ENCODE peak calls at places on chromosome 7, in eight cellular contexts. G, P, Q, Z, B, J, U and V are unnamed samples. For H3K4me1, the result is how much of the 10 kb centered on the place peaks cover.

GRCh38 chr7:25716421-25716820 is 435.6 kb upstream of the NFE2L3 start:
- DNase-seq in G (no peak), P (no peak), Q (no peak), Z (no peak), B (no peak), J (peak), U (no peak), V (no peak)

GRCh38 chr7:137948083-137948844 is 53.6 kb downstream of the CREB3L2 start:
- DNase-seq in G (no peak), P (no peak), Q (no peak), Z (no peak), B (no peak), J (peak), U (no peak), V (no peak)

GRCh38 chr7:102450242-102450641 is 14.4 kb downstream of the ALKBH4 start:
- DNase-seq in G (no peak), P (no peak), Q (no peak), Z (no peak), B (no peak), J (peak), U (no peak), V (no peak)

GRCh38 chr7:110413038-110413437 is 677.9 kb upstream of the LRRN3 start:
- DNase-seq in G (no peak), P (no peak), Q (no peak), Z (no peak), B (no peak), J (no peak), U (no peak), V (no peak)

GRCh38 chr7:28005848-28006233 is 174.8 kb downstream of the JAZF1 start:
- DNase-seq in G (no peak), P (no peak), Q (no peak), Z (no peak), B (no peak), J (no peak), U (no peak), V (no peak)

GRCh38 chr7:149598721-149599308 is 101.2 kb upstream of the ZNF746 start:
- DNase-seq in G (no peak), P (peak), Q (peak), Z (no peak), B (peak), J (peak), U (no peak), V (no peak)

GRCh38 chr7:14229047-14229446 is 239.6 kb upstream of the ETV1 start:
- DNase-seq in G (no peak), P (no peak), Q (no peak), Z (no peak), B (no peak), J (peak), U (no peak), V (no peak)

GRCh38 chr7:120996333-120996982 is 7.9 kb downstream of the CPED1 start:
- DNase-seq in G (no peak), P (no peak), Q (no peak), Z (no peak), B (no peak), J (peak), U (no peak), V (peak)

GRCh38 chr7:28296571-28297483 is 115.5 kb upstream of the CREB5 start:
- DNase-seq in G (no peak), P (peak), Q (no peak), Z (no peak), B (peak), J (peak), U (no peak), V (no peak)

GRCh38 chr7:14195079-14195478 is 205.6 kb upstream of the ETV1 start:
- DNase-seq in G (no peak), P (peak), Q (no peak), Z (no peak), B (peak), J (no peak), U (no peak), V (no peak)

GRCh38 chr7:126222782-126223181 is 1030.0 kb downstream of the GRM8 start:
- DNase-seq in G (no peak), P (no peak), Q (no peak), Z (no peak), B (no peak), J (no peak), U (no peak), V (no peak)

GRCh38 chr7:108911016-108911415 is 341.3 kb downstream of the DNAJB9 start:
- DNase-seq in G (no peak), P (no peak), Q (no peak), Z (no peak), B (no peak), J (no peak), U (no peak), V (no peak)

GRCh38 chr7:23335141-23335540 is 36.0 kb downstream of the MALSU1 start:
- DNase-seq in G (no peak), P (no peak), Q (no peak), Z (no peak), B (no peak), J (peak), U (no peak), V (no peak)

GRCh38 chr7:21941570-21942224 is 4.0 kb downstream of the CDCA7L start:
- DNase-seq in G (no peak), P (no peak), Q (no peak), Z (no peak), B (no peak), J (peak), U (no peak), V (no peak)

GRCh38 chr7:128915841-128916642 is 5.5 kb upstream of the KCP start:
- DNase-seq in G (peak), P (no peak), Q (no peak), Z (peak), B (peak), J (no peak), U (peak), V (no peak)
- H3K4me3 ChIP-seq in G (no peak), P (peak), Q (no peak), Z (no peak), B (peak), J (no peak), U (peak), V (peak)

GRCh38 chr7:29606830-29607229 is 43.2 kb downstream of the PRR15 start:
- DNase-seq in G (no peak), P (no peak), Q (no peak), Z (no peak), B (no peak), J (no peak), U (no peak), V (no peak)
- H3K4me1 ChIP-seq in G (under half), P (under half), Q (under half), Z (under half), B (under half), J (half or more), U (under half), V (under half)

GRCh38 chr7:122901250-122901649 is 15.0 kb upstream of the CADPS2 start:
- DNase-seq in G (no peak), P (no peak), Q (no peak), Z (no peak), B (no peak), J (no peak), U (no peak), V (no peak)

DNA sequence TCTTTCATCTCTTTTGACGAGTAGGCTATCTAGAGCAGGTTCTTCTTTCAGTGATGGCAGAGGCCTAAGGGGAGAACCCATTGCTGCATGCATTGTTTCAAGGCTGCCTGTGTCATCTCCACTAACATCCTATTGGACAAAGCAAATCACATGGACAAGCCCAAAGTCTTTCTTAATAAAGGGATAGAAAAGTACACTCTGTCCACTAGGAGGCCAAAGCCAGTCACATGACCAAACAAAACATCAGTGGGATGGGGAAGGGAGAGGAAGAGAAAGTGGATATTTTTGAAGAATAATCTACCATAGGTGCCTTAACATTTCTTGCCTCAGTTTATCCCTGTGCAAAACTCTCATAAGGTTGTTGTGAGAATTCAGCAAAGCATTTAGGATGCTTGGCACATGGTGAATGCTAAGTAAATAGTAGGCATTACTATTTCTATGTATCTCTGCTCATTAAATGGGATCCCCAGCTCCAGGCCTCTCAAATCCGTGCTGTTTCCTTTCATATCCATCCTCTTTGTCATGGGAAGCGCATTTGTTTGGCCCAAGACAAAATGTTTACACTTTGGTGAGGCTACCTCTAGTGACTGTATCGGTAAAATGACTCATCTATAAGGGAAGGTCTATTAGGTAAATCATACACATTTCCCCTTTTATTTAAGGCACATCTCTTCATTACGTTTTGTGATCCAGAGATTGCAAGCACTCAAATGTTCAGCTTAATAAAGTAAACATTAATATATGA is 16.7 kb upstream of the CADPS2 start:
- DNase-seq in G (no peak), P (no peak), Q (no peak), Z (no peak), B (peak), J (peak), U (no peak), V (no peak)
- TF ChIP-seq CTCF in G (no peak), P (peak), Q (peak), Z (no peak), B (peak), J (peak), U (no peak), V (no peak)

GRCh38 chr7:140330128-140330527 is 68.2 kb downstream of the SLC37A3 start:
- DNase-seq in G (no peak), P (no peak), Q (no peak), Z (no peak), B (no peak), J (no peak), U (no peak), V (no peak)

GRCh38 chr7:140327261-140327661 is 71.1 kb downstream of the SLC37A3 start:
- DNase-seq in G (no peak), P (no peak), Q (no peak), Z (no peak), B (no peak), J (no peak), U (no peak), V (no peak)

GRCh38 chr7:140334341-140335057 is 63.8 kb downstream of the SLC37A3 start:
- DNase-seq in G (no peak), P (no peak), Q (no peak), Z (no peak), B (no peak), J (no peak), U (no peak), V (no peak)

GRCh38 chr7:140333209-140333608 is 65.1 kb downstream of the SLC37A3 start:
- DNase-seq in G (no peak), P (no peak), Q (no peak), Z (no peak), B (no peak), J (no peak), U (no peak), V (no peak)

GRCh38 chr7:140330595-140330994 is 67.7 kb downstream of the SLC37A3 start:
- DNase-seq in G (no peak), P (no peak), Q (no peak), Z (no peak), B (no peak), J (no peak), U (no peak), V (no peak)
- H3K4me3 ChIP-seq in G (no peak), P (no peak), Q (no peak), Z (no peak), B (no peak), J (no peak), U (no peak), V (no peak)

DNA sequence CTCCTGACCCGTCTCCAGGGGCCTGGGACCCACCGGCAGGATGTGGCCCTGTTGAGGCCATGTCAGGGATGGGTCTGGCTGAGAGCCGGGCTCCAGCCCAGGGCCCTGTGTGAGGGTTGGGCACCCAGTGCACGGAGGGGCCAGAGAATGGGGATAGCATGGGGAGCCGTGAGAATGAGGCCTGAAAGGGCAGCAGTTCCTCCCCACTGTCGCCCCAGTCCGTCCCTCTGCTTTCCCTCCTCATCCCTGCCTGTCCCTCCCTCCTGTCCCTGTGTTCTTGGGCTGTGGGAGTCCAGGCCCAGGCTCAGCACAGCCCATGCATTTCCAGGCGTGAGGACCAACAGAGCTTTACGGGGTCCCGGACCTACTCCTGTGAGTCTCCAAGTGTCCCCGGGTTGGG is 9.6 kb downstream of the LAT2 start:
- DNase-seq in G (no peak), P (no peak), Q (no peak), Z (no peak), B (no peak), J (no peak), U (no peak), V (no peak)
- H3K4me1 ChIP-seq in G (under half), P (under half), Q (under half), Z (under half), B (under half), J (under half), U (under half), V (under half)